ENCODE peak calls at places on chromosomes 1 and 21, in four cellular contexts. G is OCI-LY7, Z is pancreas, L is A549. X is an unnamed sample. For H3K9me3, the result is how much of the 10 kb centered on the place peaks cover.

GRCh38 chr1:117537291-117537920 is 68.4 kb upstream of the TENT5C start:
- DNase-seq in L (no peak), Z (peak), G (peak), X (no peak)

GRCh38 chr1:245599413-245600174 is 444.8 kb downstream of the KIF26B start:
- DNase-seq in Z (no peak), G (no peak), L (no peak), X (no peak)

GRCh38 chr1:153470707-153471106 is 10.3 kb upstream of the S100A7 start:
- DNase-seq in G (no peak), Z (no peak), L (no peak), X (no peak)

GRCh38 chr1:110086959-110087358 is 16.5 kb upstream of the ALX3 start:
- DNase-seq in G (no peak), L (no peak), Z (no peak), X (no peak)

GRCh38 chr1:176522310-176522846 is 59.4 kb downstream of the PAPPA2 start:
- DNase-seq in L (no peak), Z (no peak), G (no peak), X (no peak)

GRCh38 chr1:83052865-83053264 is 946.1 kb downstream of the TTLL7 start:
- DNase-seq in L (no peak), Z (no peak), G (no peak), X (no peak)

GRCh38 chr1:243269461-243269801 is 13.6 kb downstream of the SDCCAG8 start:
- DNase-seq in L (no peak), G (peak), Z (no peak), X (no peak)

GRCh38 chr1:88985033-88985432 is 7.4 kb downstream of the KYAT3 start:
- DNase-seq in G (no peak), L (peak), Z (peak), X (no peak)

GRCh38 chr1:32063261-32063681 is 9.5 kb upstream of the TMEM39B start:
- DNase-seq in G (peak), Z (no peak), L (peak), X (no peak)

GRCh38 chr1:14781811-14782210 is 183.3 kb downstream of the KAZN start:
- DNase-seq in L (no peak), Z (no peak), G (no peak), X (no peak)

GRCh38 chr1:10781137-10781536 is 15.3 kb downstream of the CASZ1 start:
- DNase-seq in G (no peak), L (no peak), Z (no peak), X (no peak)

GRCh38 chr1:44853201-44853600 is 10.1 kb upstream of the PTCH2 start:
- DNase-seq in G (no peak), L (no peak), Z (no peak), X (no peak)

GRCh38 chr1:169689395-169689794 is 22.0 kb downstream of the SELL start:
- DNase-seq in G (no peak), L (no peak), Z (no peak), X (no peak)

GRCh38 chr1:193111641-193112090 is 6.5 kb upstream of the GLRX2 start:
- DNase-seq in L (no peak), Z (no peak), G (no peak), X (no peak)

GRCh38 chr1:108953452-108953851 is 9.8 kb downstream of the CLCC1 start:
- DNase-seq in Z (no peak), G (no peak), L (no peak), X (no peak)

GRCh38 chr1:108955111-108955510 is 8.2 kb downstream of the CLCC1 start:
- DNase-seq in Z (no peak), G (no peak), L (no peak), X (no peak)

GRCh38 chr1:108951242-108951641 is 12.0 kb downstream of the CLCC1 start:
- DNase-seq in L (no peak), G (no peak), Z (no peak), X (no peak)

GRCh38 chr1:108957888-108958287 is 5.4 kb downstream of the CLCC1 start:
- DNase-seq in L (no peak), G (no peak), Z (no peak), X (no peak)

DNA sequence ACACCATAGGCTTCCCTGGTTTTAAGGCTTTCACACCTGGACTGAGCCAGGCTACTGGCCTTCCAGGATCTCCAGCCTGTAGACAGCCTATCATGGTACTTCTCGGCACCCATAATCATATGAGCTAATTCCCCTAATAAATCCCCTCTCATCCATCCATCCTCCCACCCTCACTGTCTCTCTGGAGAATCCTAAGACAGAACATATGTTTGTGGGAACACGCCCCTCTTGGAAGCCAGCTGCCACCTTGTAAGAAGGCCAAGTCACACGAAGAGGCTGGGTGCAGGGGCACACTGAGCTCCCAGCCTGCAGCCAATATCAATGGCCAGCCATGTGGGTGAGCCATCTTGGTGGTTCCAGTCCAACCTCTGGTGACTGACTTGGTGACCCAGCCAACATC is 7.4 kb downstream of the CLCC1 start:
- DNase-seq in Z (no peak), L (no peak), G (no peak), X (no peak)
- H3K9me3 ChIP-seq in Z (under half), L (under half), G (under half), X (under half)

DNA sequence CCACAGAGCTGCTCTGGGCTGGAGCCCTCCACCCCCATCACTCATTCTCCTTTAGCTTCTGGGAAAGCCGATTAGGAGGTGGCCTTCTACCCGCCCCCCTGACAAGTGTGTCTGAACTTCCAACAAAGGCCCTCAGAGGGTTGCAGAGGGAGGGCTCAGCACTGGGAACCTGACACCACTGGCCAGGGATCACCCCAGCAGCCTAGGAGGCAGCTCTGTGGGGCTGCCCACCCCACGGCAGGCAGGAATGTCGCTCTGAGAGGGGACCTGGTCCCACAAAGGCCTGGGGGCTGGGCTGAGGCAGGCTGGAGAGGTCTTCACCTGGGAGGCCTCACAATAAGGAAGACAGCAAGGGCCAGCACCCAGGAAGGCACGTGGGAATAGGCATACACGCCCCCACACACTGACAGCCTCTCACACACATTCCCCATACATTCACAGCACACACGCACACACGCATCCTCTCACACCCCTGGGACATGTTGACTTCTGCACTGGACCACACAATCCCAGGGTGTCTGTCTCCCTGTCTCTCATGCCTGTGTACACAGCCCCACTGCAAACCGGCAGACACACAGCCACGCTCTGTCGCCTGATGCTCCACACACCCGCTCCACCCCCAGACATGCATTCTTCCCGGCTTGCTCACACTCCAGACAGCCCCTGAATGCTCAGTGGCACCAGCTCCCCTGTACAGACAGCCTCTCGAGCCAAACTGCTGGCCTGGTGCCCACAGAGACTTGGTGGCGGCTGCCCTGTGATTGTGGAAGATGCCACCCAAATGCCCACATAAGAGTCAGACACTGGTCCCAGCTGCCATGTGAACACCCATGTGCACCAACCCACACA is 30.7 kb downstream of the DMBX1 start:
- DNase-seq in L (peak), G (no peak), Z (no peak), X (no peak)
- H3K27ac ChIP-seq in L (peak), G (no peak), Z (no peak), X (no peak)

GRCh38 chr1:2358651-2359640 is 32.4 kb downstream of the MORN1 start:
- DNase-seq in Z (no peak), L (no peak), G (no peak), X (no peak)

GRCh38 chr1:2358072-2358471 is 33.3 kb downstream of the MORN1 start:
- DNase-seq in Z (no peak), L (no peak), G (no peak), X (no peak)

GRCh38 chr1:2356401-2356800 is 35.0 kb downstream of the MORN1 start:
- DNase-seq in G (no peak), Z (no peak), L (no peak), X (no peak)

GRCh38 chr1:2355408-2356261 is 35.7 kb downstream of the MORN1 start:
- DNase-seq in G (no peak), L (no peak), Z (no peak), X (no peak)

GRCh38 chr1:2356911-2357845 is 34.2 kb downstream of the MORN1 start:
- DNase-seq in L (no peak), G (no peak), Z (no peak), X (no peak)
- H3K4me3 ChIP-seq in L (no peak), G (no peak), Z (no peak), X (no peak)

GRCh38 chr1:184472117-184472516 is 85.3 kb downstream of the C1orf21 start:
- DNase-seq in G (no peak), Z (no peak), L (no peak), X (no peak)
- H3K9me3 ChIP-seq in G (under half), Z (under half), L (under half), X (under half)

GRCh38 chr21:32022141-32022540 is 149.3 kb downstream of the HUNK start:
- DNase-seq in L (no peak), G (no peak), Z (no peak), X (no peak)

GRCh38 chr21:32018381-32018780 is 145.6 kb downstream of the HUNK start:
- DNase-seq in Z (no peak), G (no peak), L (no peak), X (no peak)

GRCh38 chr21:32015740-32016139 is 142.9 kb downstream of the HUNK start:
- DNase-seq in G (no peak), L (no peak), Z (no peak), X (no peak)

GRCh38 chr21:32020551-32020950 is 147.7 kb downstream of the HUNK start:
- DNase-seq in L (no peak), G (no peak), Z (no peak), X (no peak)

GRCh38 chr21:32021319-32022027 is 148.7 kb downstream of the HUNK start:
- DNase-seq in L (no peak), G (no peak), Z (peak), X (no peak)
- H3K27ac ChIP-seq in L (no peak), G (no peak), Z (no peak), X (no peak)

GRCh38 chr1:162070094-162070748 is 730 bp downstream of the NOS1AP start:
- DNase-seq in G (no peak), Z (peak), L (peak), X (no peak)

GRCh38 chr1:162075862-162076261 is 6.4 kb downstream of the NOS1AP start:
- DNase-seq in G (no peak), L (no peak), Z (no peak), X (no peak)

GRCh38 chr1:162074548-162074947 is 5.1 kb downstream of the NOS1AP start:
- DNase-seq in Z (no peak), L (no peak), G (no peak), X (no peak)

GRCh38 chr1:162070825-162071224 is 1.3 kb downstream of the NOS1AP start:
- DNase-seq in Z (no peak), G (no peak), L (no peak), X (no peak)

GRCh38 chr1:162072770-162073169 is 3.3 kb downstream of the NOS1AP start:
- DNase-seq in G (no peak), Z (no peak), L (no peak), X (no peak)
- H3K4me3 ChIP-seq in G (no peak), Z (no peak), L (no peak), X (no peak)

GRCh38 chr1:2896824-2897223 is 95.3 kb upstream of the TTC34 start:
- DNase-seq in G (no peak), L (no peak), Z (no peak), X (no peak)

GRCh38 chr1:2890221-2890850 is 88.8 kb upstream of the TTC34 start:
- DNase-seq in L (no peak), G (no peak), Z (no peak), X (no peak)

GRCh38 chr1:2888281-2888845 is 86.9 kb upstream of the TTC34 start:
- DNase-seq in G (no peak), Z (no peak), L (no peak), X (no peak)

GRCh38 chr1:2894381-2895041 is 93.0 kb upstream of the TTC34 start:
- DNase-seq in L (no peak), Z (no peak), G (no peak), X (peak)

DNA sequence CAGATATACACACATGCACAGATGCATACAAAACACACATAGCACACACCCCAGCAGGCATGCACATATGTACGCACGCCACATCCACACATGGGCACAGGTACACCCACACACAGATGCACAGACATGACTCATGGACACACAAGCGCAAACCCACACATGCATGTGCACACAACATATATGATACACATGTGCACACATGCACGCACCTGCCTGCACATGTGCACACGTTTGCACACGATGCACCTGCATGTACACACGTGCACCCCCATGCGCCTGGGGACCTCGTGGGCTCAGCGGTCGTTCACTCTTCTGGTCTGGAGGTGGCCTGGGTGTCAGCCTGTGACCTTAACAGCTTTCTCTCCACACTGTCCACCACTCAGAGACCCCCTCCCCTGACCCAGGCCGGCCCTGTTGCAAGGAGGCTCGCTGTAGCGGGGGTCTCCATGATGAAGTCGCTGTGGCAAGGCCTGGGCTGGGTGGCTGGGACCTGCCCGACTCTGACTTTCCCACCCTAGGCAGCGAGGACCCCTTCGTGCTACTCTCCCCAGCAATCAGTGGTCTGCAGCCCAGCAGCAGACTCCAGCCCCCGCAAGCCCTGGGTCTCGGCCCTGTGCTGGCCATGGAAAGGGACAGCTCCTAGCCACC is 92.1 kb upstream of the TTC34 start:
- DNase-seq in Z (no peak), G (no peak), L (no peak), X (no peak)
- H3K9me3 ChIP-seq in Z (under half), G (under half), L (under half), X (under half)